ENCODE peak calls at places on chromosomes 2 and 18, in six cellular contexts. R is progenitor cell of endocrine pancreas, W is M059J, Z is EL, B is T1000, A is WERI-Rb-1. F is an unnamed sample.
A peak's percentile ranks its signal among the peaks of the same experiment; 100 is the strongest.

GRCh38 chr2:196939381-196939780 is 12.9 kb upstream of the PGAP1 start:
- DNase-seq in R (no peak), W (peak; percentile 58), Z (peak; percentile 70), B (peak; percentile 7), A (no peak), F (no peak)

GRCh38 chr2:36359006-36359580 is 3.5 kb downstream of the CRIM1 start:
- DNase-seq in R (no peak), W (no peak), Z (no peak), B (no peak), A (no peak), F (no peak)

GRCh38 chr2:60794271-60794863 is 38.3 kb downstream of the PAPOLG start:
- DNase-seq in R (no peak), W (peak; percentile 18), Z (peak; percentile 18), B (no peak), A (no peak), F (no peak)

GRCh38 chr2:45992021-45992745 is 305.0 kb upstream of the EPAS1 start:
- DNase-seq in R (no peak), W (peak; percentile 90), Z (peak; percentile 87), B (peak; percentile 74), A (no peak), F (no peak)

GRCh38 chr2:84946204-84947009 is 24.6 kb upstream of the KCMF1 start:
- DNase-seq in R (no peak), W (peak; percentile 94), Z (peak; percentile 92), B (peak; percentile 39), A (no peak), F (peak; percentile 77)

GRCh38 chr2:344811-345210 is 56.9 kb upstream of the ALKAL2 start:
- DNase-seq in R (no peak), W (no peak), Z (no peak), B (no peak), A (no peak), F (no peak)

GRCh38 chr18:62339106-62339988 is 14.2 kb downstream of the TNFRSF11A start:
- DNase-seq in R (no peak), W (peak; percentile 89), Z (peak; percentile 78), B (no peak), A (no peak), F (no peak)

GRCh38 chr2:100352511-100352910 is 30.2 kb upstream of the LONRF2 start:
- DNase-seq in R (no peak), W (no peak), Z (no peak), B (no peak), A (no peak), F (no peak)

GRCh38 chr2:53509827-53510785 is 257.5 kb upstream of the CHAC2 start:
- DNase-seq in R (no peak), W (peak; percentile 14), Z (no peak), B (no peak), A (no peak), F (no peak)

GRCh38 chr2:99468155-99468554 is 21.7 kb downstream of the REV1 start:
- DNase-seq in R (no peak), W (no peak), Z (no peak), B (no peak), A (no peak), F (no peak)

F was measured in stimulated activated naive B cell treated with anti-CD40 and anti-IgM and Interleukin-4, amounts not matched to agents 10 μg/mL and 1 μg/mL and 100 μg/mL, for 72 hours.